ENCODE peak calls at places on chromosomes 13 and 19, in four cellular contexts. G is AG09309, S is tibial nerve, E is right lobe of liver. H is an unnamed sample.

GRCh38 chr13:29753593-29754485 is 96.6 kb downstream of the UBL3 start:
- DNase-seq in G (no peak), E (no peak), S (no peak), H (no peak)

GRCh38 chr13:80048802-80049201 is 292.1 kb downstream of the SPRY2 start:
- DNase-seq in E (peak), S (peak), G (peak), H (peak)

GRCh38 chr13:76213423-76213904 is 577.3 kb downstream of the LMO7 start:
- DNase-seq in G (no peak), E (no peak), S (no peak), H (no peak)

GRCh38 chr13:44307255-44307654 is 66.4 kb upstream of the SERP2 start:
- DNase-seq in G (no peak), E (no peak), S (no peak), H (no peak)

GRCh38 chr13:48216204-48216711 is 16.7 kb upstream of the ITM2B start:
- DNase-seq in E (no peak), S (no peak), G (no peak), H (no peak)

GRCh38 chr19:41934849-41935374 is 6.7 kb upstream of the ERFL start:
- DNase-seq in E (peak), S (peak), G (no peak), H (peak)

GRCh38 chr13:40986328-40986856 is 32.7 kb downstream of the ELF1 start:
- DNase-seq in G (no peak), E (no peak), S (no peak), H (no peak)

GRCh38 chr19:56105090-56105701 is 15.9 kb downstream of the ZNF787 start:
- DNase-seq in E (peak), G (no peak), S (peak), H (peak)

GRCh38 chr13:112134150-112135075 is 67.5 kb downstream of the SOX1 start:
- DNase-seq in S (no peak), E (no peak), G (no peak), H (no peak)

GRCh38 chr13:99307648-99308339 is 595 bp upstream of the GPR183 start:
- DNase-seq in G (no peak), E (no peak), S (no peak), H (no peak)

GRCh38 chr13:28316129-28316528 is 177.8 kb downstream of the PAN3 start:
- DNase-seq in G (no peak), E (no peak), S (no peak), H (no peak)

GRCh38 chr13:28314879-28315278 is 176.5 kb downstream of the PAN3 start:
- DNase-seq in G (no peak), S (no peak), E (no peak), H (no peak)

GRCh38 chr13:28318418-28318995 is 176.4 kb downstream of the FLT1 start:
- DNase-seq in S (no peak), E (no peak), G (no peak), H (no peak)

GRCh38 chr13:28316841-28317240 is 178.1 kb downstream of the FLT1 start:
- DNase-seq in G (no peak), S (no peak), E (no peak), H (no peak)

GRCh38 chr13:28313579-28313978 is 175.2 kb downstream of the PAN3 start:
- DNase-seq in E (no peak), S (no peak), G (no peak), H (peak)
- TF ChIP-seq CTCF in E (no peak), S (no peak), G (peak), H (peak)

DNA sequence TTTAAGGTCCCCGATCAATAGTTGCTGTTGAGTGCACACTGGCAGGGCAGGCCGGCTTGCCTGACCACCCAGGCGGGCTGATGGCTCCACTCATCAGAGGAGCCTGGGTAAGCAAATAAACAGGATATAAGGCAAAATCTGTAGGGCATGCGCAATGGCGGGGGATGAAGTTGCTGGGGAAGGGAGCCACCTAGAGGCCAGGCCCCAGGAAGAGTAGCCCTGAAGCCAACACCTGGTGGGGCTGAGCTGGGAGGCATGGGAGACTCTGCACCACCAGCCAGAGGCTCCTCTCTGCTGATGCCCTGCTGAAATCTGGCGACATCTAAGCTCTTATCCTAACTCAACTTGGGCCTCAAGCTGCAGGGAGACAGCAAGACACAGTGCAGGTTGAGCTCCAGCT is 324.3 kb downstream of the ZNF536 start:
- DNase-seq in G (no peak), E (no peak), S (no peak), H (no peak)
- TF ChIP-seq CTCF in G (peak), E (no peak), S (peak), H (no peak)

DNA sequence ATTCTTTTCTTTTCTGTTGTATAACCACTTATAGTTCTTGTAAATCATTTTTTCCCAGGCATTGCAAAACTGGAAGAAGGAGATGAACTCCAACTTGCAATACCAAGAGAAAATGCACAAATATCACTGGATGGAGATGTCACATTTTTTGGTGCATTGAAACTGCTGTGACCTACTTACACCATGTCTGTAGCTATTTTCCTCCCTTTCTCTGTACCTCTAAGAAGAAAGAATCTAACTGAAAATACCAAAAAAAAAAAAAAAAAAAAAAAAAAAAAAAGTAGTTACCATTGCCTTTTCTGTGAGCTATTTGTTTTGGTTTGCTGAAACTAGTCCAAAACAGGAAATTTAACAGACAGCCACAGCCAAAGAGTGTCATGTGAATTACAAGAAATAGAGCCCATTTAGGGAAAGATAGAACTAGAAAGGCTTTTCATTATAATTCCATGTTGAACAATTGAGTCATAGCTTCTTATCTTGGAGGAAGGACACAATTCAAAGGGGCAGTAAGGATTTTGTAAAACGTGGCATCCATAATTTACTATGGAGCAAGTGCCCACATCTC is 37.3 kb downstream of the TNFSF13B start:
- DNase-seq in S (no peak), E (no peak), G (no peak), H (no peak)
- TF ChIP-seq CTCF in S (no peak), E (no peak), G (no peak), H (no peak)

GRCh38 chr19:1105217-1105872 is 1.6 kb downstream of the GPX4 start:
- DNase-seq in E (no peak), G (no peak), S (no peak), H (no peak)

GRCh38 chr19:1107655-1108261 is 4.0 kb downstream of the GPX4 start:
- DNase-seq in E (no peak), G (no peak), S (no peak), H (no peak)

GRCh38 chr19:1108291-1109031 is 4.7 kb downstream of the GPX4 start:
- DNase-seq in S (no peak), G (no peak), E (no peak), H (no peak)

GRCh38 chr19:1105873-1106840 is 2.4 kb downstream of the GPX4 start:
- DNase-seq in E (no peak), G (no peak), S (no peak), H (no peak)

GRCh38 chr19:1106841-1107654 is 3.3 kb downstream of the GPX4 start:
- DNase-seq in E (no peak), S (no peak), G (no peak), H (no peak)
- TF ChIP-seq CTCF in E (no peak), S (no peak), G (peak), H (peak)

DNA sequence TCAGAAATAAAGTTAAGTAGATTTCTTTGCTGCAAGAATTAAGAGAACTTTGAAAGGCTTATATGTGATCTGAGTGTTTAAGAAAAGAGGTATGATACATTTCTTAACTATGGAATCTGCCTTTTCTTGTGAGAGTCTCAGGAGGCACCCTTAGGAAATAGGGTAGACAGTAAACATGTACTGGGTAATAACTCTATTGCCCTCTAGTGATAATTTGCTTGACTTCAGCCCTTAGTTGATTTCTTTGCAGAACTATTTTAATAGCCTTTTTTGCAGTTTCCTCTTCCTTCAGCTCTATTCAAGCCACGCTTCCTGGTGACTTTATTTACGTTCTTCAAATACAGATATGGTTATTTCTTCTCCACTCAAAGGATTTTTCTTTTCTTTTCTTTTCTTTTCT is 37.0 kb upstream of the CCNA1 start:
- DNase-seq in S (no peak), G (peak), E (no peak), H (peak)
- TF ChIP-seq CTCF in S (peak), G (peak), E (peak), H (no peak)

GRCh38 chr19:50794778-50795664 is 4.8 kb downstream of the ACP4 start:
- DNase-seq in E (no peak), G (no peak), S (no peak), H (no peak)
- TF ChIP-seq CTCF in E (no peak), G (peak), S (no peak), H (peak)

H was measured in GM10248.